ENCODE peak calls at places on chromosome 19, in five cellular contexts. R is GM12878, H is K562, Z is SK-N-SH, O is HepG2. K is an unnamed sample.

GRCh38 chr19:16386619-16387240 is 62.1 kb downstream of the KLF2 start:
- DNase-seq in O (peak; percentile 32), R (no peak), H (peak; percentile 63), Z (peak; percentile 75), K (peak; percentile 69)

GRCh38 chr19:6753178-6754031 is 13.8 kb downstream of the SH2D3A start:
- DNase-seq in O (peak; percentile 89), Z (peak; percentile 92), H (peak; percentile 96), R (peak; percentile 57), K (peak; percentile 75)

GRCh38 chr19:7497292-7497691 is 8.5 kb upstream of the PEX11G start:
- DNase-seq in H (peak; percentile 39), O (no peak), Z (no peak), R (no peak), K (peak; percentile 48)

GRCh38 chr19:27890206-27890605 is 1322.7 kb downstream of the UQCRFS1 start:
- DNase-seq in Z (no peak), R (no peak), O (no peak), H (no peak), K (no peak)

GRCh38 chr19:29449371-29449770 is 76.4 kb upstream of the VSTM2B start:
- DNase-seq in H (no peak), Z (no peak), R (no peak), O (no peak), K (no peak)

GRCh38 chr19:19427302-19427701 is 21.8 kb downstream of the GATAD2A start:
- DNase-seq in H (no peak), O (no peak), R (no peak), Z (no peak), K (no peak)

GRCh38 chr19:53868892-53869804 is 1.5 kb downstream of the MYADM start:
- DNase-seq in R (no peak), H (peak; percentile 94), Z (peak; percentile 91), O (peak; percentile 82), K (peak; percentile 77)

GRCh38 chr19:14408641-14409120 is 10.5 kb downstream of the DDX39A start:
- DNase-seq in Z (no peak), H (peak; percentile 12), R (no peak), O (no peak), K (no peak)

GRCh38 chr19:912181-913079 is 589 bp downstream of the R3HDM4 start:
- DNase-seq in Z (no peak), H (peak; percentile 69), O (no peak), R (no peak), K (peak; percentile 56)

GRCh38 chr19:1445185-1445931 is 4.6 kb upstream of the APC2 start:
- DNase-seq in O (peak; percentile 37), H (peak; percentile 82), R (no peak), Z (peak; percentile 94), K (peak; percentile 81)

GRCh38 chr19:1469200-1469935 is 9.6 kb downstream of the C19orf25 start:
- DNase-seq in H (no peak), R (no peak), O (no peak), Z (no peak), K (no peak)

GRCh38 chr19:728011-728410 is 19.3 kb downstream of the PALM start:
- DNase-seq in R (no peak), Z (no peak), H (no peak), O (no peak), K (no peak)

GRCh38 chr19:15330801-15331418 is 1.4 kb downstream of the BRD4 start:
- DNase-seq in H (peak; percentile 20), R (no peak), O (no peak), Z (peak; percentile 42), K (no peak)

GRCh38 chr19:19637523-19638251 is 5.8 kb downstream of the GMIP start:
- DNase-seq in H (peak; percentile 48), Z (no peak), O (no peak), R (no peak), K (no peak)

DNA sequence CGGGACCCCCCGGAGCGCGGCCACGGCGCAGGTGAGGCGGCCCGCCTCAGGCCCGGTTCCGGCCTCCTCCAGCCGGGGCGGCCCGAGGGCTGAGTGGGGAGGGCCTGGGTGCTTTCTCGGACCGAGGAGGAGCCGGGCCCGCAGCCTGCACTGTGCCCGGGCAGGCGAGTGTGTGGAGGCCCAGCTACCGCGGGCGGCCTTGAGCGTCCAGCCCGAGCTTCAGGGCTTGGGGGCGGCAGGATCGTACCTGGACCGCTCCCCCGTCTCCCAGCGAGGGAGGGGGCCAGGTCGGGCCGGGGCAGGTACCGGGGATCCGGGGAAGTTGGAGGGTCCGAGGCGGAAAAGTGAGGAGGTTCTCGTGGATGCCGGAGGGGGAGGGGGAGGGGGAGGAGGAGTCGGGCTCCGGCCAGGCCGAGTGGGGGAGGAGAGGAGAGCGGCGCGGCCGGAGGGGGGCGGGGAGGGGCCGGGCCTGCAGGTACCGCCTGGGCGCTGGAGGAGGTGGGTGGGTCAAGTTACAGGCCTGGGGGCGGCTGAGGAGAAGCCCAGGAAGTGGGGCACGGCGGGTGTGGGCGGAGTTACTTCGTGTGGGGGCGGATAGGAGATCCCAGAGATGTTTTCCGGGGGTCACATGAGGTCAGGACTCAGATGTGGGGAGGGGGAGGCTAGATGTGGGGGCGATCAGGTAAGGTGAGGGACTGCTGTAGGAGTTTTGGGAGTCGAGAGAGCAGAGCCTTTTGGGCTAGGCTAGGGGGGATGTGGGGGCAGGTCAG is 545 bp downstream of the NACC1 start:
- DNase-seq in Z (peak; percentile 83), O (peak; percentile 50), H (peak; percentile 92), R (no peak), K (peak; percentile 63)
- TF ChIP-seq FOXM1 in Z (no peak), O (no peak), H (no peak), R (no peak), K (no peak)

GRCh38 chr19:10189631-10190425 is 4.9 kb downstream of the DNMT1 start:
- DNase-seq in H (no peak), O (no peak), R (no peak), Z (no peak), K (no peak)
- TF ChIP-seq FOXM1 in H (no peak), O (no peak), R (no peak), Z (no peak), K (no peak)

GRCh38 chr19:37412700-37413099 is 41.8 kb downstream of the ZNF527 start:
- DNase-seq in H (no peak), O (no peak), R (no peak), Z (no peak), K (no peak)

DNA sequence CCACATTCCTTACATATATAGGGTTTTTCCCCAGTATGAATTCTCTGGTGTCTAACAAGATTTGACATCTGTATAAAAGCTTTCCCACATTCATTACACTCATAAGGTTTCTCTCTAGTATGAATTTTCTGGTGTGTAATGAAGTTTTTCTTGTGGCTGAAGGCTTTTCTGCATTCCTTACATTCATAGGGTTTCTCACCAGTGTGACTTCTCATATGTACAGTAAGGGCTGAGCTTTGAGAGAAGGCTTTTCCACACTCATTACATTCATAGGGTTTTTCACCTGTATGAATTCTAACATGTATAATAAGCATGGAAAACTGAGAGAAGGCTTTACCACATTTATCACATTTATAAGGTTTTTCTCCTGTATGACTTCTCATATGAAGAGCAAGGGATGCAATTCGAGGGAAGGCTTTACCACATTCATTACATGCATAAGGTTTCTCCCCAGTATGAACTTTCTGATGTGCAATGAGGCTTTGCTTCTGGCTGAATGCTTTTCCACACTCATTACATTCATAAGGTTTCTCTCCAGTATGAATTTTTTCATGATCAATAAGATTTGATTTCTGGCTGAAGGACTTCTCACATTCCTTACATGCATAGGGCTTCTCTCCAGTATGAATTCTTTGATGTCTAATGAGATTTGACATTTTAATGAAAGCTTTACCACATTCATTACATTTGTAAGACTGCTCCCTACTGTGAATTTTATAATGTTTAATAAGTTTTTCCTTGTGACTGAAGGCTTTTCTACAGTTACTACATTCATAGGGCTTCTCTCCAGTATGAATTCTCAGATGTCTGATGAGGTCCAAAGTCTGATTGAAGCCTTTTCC is 42.6 kb downstream of the ZNF527 start:
- DNase-seq in O (no peak), R (no peak), H (no peak), Z (no peak), K (no peak)
- TF ChIP-seq FOXM1 in O (no peak), R (no peak), H (no peak), Z (no peak), K (no peak)

GRCh38 chr19:45632468-45633196 is 6.6 kb downstream of the EML2 start:
- DNase-seq in H (peak; percentile 98), R (no peak), Z (peak; percentile 96), O (no peak), K (peak; percentile 93)
- TF ChIP-seq FOXM1 in H (no peak), R (no peak), Z (no peak), O (no peak), K (no peak)

GRCh38 chr19:40662925-40663711 is 27.3 kb downstream of the NUMBL start:
- DNase-seq in H (peak; percentile 89), Z (peak; percentile 93), O (peak; percentile 63), R (peak; percentile 24), K (peak; percentile 89)

GRCh38 chr19:40661616-40662015 is 28.8 kb downstream of the NUMBL start:
- DNase-seq in O (no peak), Z (no peak), R (no peak), H (no peak), K (no peak)

GRCh38 chr19:40667602-40668001 is 22.8 kb downstream of the NUMBL start:
- DNase-seq in R (no peak), O (no peak), H (no peak), Z (no peak), K (no peak)

GRCh38 chr19:40666803-40667438 is 23.5 kb downstream of the NUMBL start:
- DNase-seq in H (no peak), R (no peak), O (no peak), Z (no peak), K (no peak)

GRCh38 chr19:40663712-40664692 is 26.4 kb downstream of the NUMBL start:
- DNase-seq in R (no peak), Z (peak; percentile 57), H (peak; percentile 84), O (no peak), K (no peak)
- TF ChIP-seq FOXM1 in R (no peak), Z (no peak), H (no peak), O (no peak), K (no peak)

GRCh38 chr19:30691767-30692516 is 319.8 kb downstream of the ZNF536 start:
- DNase-seq in R (no peak), O (no peak), H (no peak), Z (peak; percentile 66), K (no peak)

GRCh38 chr19:30693179-30693578 is 321.0 kb downstream of the ZNF536 start:
- DNase-seq in Z (peak; percentile 59), R (no peak), O (no peak), H (no peak), K (no peak)

GRCh38 chr19:30690935-30691505 is 318.8 kb downstream of the ZNF536 start:
- DNase-seq in H (no peak), Z (peak; percentile 44), O (no peak), R (no peak), K (no peak)

GRCh38 chr19:30694156-30694555 is 322.0 kb downstream of the ZNF536 start:
- DNase-seq in R (no peak), H (no peak), Z (no peak), O (no peak), K (no peak)

GRCh38 chr19:30692517-30692870 is 320.3 kb downstream of the ZNF536 start:
- DNase-seq in H (no peak), R (no peak), Z (no peak), O (no peak), K (no peak)
- TF ChIP-seq FOXM1 in H (no peak), R (no peak), Z (no peak), O (no peak), K (no peak)

GRCh38 chr19:46015080-46015960 is 7.5 kb downstream of the PGLYRP1 start:
- DNase-seq in R (no peak), Z (peak; percentile 93), O (no peak), H (peak; percentile 73), K (peak; percentile 29)
- TF ChIP-seq FOXM1 in R (no peak), Z (no peak), O (no peak), H (no peak), K (no peak)